ENCODE peak calls at places on chromosomes 6 and 20, in six cellular contexts. V is Ammon's horn; Z is activated naive CD8-positive, alpha-beta T cell treated with anti-CD3 and anti-CD28 coated beads for 36 hours; H is activated T-cell treated with anti-CD3 and anti-CD28 coated beads for 1 hour; Y is thyroid gland; D is T follicular helper cell. J is an unnamed sample.

GRCh38 chr6:11392778-11393507 is 144.6 kb upstream of the TMEM170B start:
- DNase-seq in Y (peak), V (no peak), H (no peak), D (no peak), Z (no peak), J (no peak)

GRCh38 chr20:43909720-43910119 is 4.9 kb upstream of the TOX2 start:
- DNase-seq in H (no peak), D (no peak), Z (no peak), Y (no peak), V (no peak), J (no peak)

GRCh38 chr6:166971271-166971670 is 14.9 kb upstream of the RNASET2 start:
- DNase-seq in D (no peak), V (no peak), H (no peak), Y (peak), Z (no peak), J (no peak)

GRCh38 chr6:41426438-41426851 is 91.0 kb downstream of the NCR2 start:
- DNase-seq in Z (no peak), V (no peak), D (no peak), Y (no peak), H (no peak), J (no peak)

GRCh38 chr6:70956451-70957283 is at the start of gene B3GAT2:
- DNase-seq in H (no peak), D (no peak), Y (peak), V (peak), Z (peak), J (no peak)

GRCh38 chr20:64062596-64063388 is at the start of gene TCEA2:
- DNase-seq in H (peak), Y (peak), D (peak), V (peak), Z (peak), J (peak)

GRCh38 chr20:22684072-22684762 is 99.8 kb upstream of the FOXA2 start:
- DNase-seq in V (peak), H (no peak), D (no peak), Y (peak), Z (peak), J (peak)

GRCh38 chr6:13496508-13497180 is 9.2 kb upstream of the GFOD1 start:
- DNase-seq in H (no peak), V (no peak), Y (no peak), D (no peak), Z (no peak), J (peak)

GRCh38 chr6:42135722-42136121 is 6.7 kb downstream of the C6orf132 start:
- DNase-seq in H (no peak), D (no peak), Z (no peak), V (no peak), Y (no peak), J (no peak)

GRCh38 chr20:25324412-25324811 is 66.2 kb downstream of the ABHD12 start:
- DNase-seq in H (no peak), V (peak), Z (no peak), D (no peak), Y (no peak), J (no peak)

GRCh38 chr6:152380351-152380767 is 256.8 kb downstream of the SYNE1 start:
- DNase-seq in H (no peak), Y (no peak), D (no peak), Z (no peak), V (peak), J (peak)

GRCh38 chr20:43564455-43564854 is 5.6 kb downstream of the SGK2 start:
- DNase-seq in D (no peak), V (peak), Z (no peak), Y (no peak), H (no peak), J (no peak)

GRCh38 chr6:162090734-162091133 is 636.8 kb downstream of the PRKN start:
- DNase-seq in Z (no peak), V (no peak), D (no peak), H (no peak), Y (no peak), J (no peak)

GRCh38 chr20:1396264-1396663 is 3.4 kb upstream of the FKBP1A start:
- DNase-seq in H (no peak), Y (no peak), D (no peak), Z (no peak), V (no peak), J (no peak)

GRCh38 chr20:49567421-49568256 is at the start of gene PTGIS:
- DNase-seq in H (no peak), Z (no peak), D (no peak), V (no peak), Y (no peak), J (no peak)

GRCh38 chr6:19042452-19042851 is 655.3 kb downstream of the RNF144B start:
- DNase-seq in Y (no peak), Z (no peak), D (no peak), V (no peak), H (no peak), J (no peak)

GRCh38 chr6:148998704-148999103 is 251.9 kb downstream of the UST start:
- DNase-seq in H (no peak), D (no peak), V (no peak), Z (no peak), Y (peak), J (no peak)

GRCh38 chr6:98787401-98787800 is 47.0 kb upstream of the POU3F2 start:
- DNase-seq in Z (no peak), D (no peak), V (peak), Y (no peak), H (no peak), J (no peak)

GRCh38 chr6:41286544-41287346 is at the start of gene TREM1:
- DNase-seq in Y (no peak), H (no peak), V (peak), Z (no peak), D (no peak), J (peak)

GRCh38 chr20:63434599-63435378 is 37.7 kb downstream of the KCNQ2 start:
- DNase-seq in V (peak), H (peak), Z (peak), Y (peak), D (peak), J (peak)

GRCh38 chr6:134398453-134398852 is 80.5 kb upstream of the SGK1 start:
- DNase-seq in D (no peak), Z (peak), H (no peak), Y (no peak), V (peak), J (no peak)

GRCh38 chr6:116111552-116112528 is 11.2 kb downstream of the NT5DC1 start:
- DNase-seq in Y (peak), Z (no peak), V (peak), D (no peak), H (no peak), J (peak)

GRCh38 chr20:49999329-49999728 is 16.5 kb downstream of the SNAI1 start:
- DNase-seq in Y (no peak), D (no peak), Z (peak), H (no peak), V (no peak), J (no peak)

GRCh38 chr6:165925474-165926156 is 242.0 kb downstream of the TBXT start:
- DNase-seq in H (no peak), Y (no peak), Z (no peak), D (no peak), V (no peak), J (no peak)

GRCh38 chr6:57302477-57302876 is 15.0 kb upstream of the PRIM2 start:
- DNase-seq in D (no peak), V (no peak), H (no peak), Z (no peak), Y (no peak), J (no peak)

GRCh38 chr6:132202569-132202968 is 198.7 kb downstream of the MOXD1 start:
- DNase-seq in H (no peak), Y (no peak), V (no peak), Z (no peak), D (no peak), J (peak)

GRCh38 chr6:147510949-147511590 is 2.6 kb downstream of the SAMD5 start:
- DNase-seq in D (no peak), Y (no peak), H (no peak), V (no peak), Z (no peak), J (no peak)